ENCODE peak calls at places on chromosomes 1 and 21, in six cellular contexts. One of them, this sample, is unnamed.

GRCh38 chr1:30908886-30909777 is 574 bp upstream of the SDC3 start:
- DNase-seq in ureter: no peak
- DNase-seq in anterior cingulate cortex: no peak
- DNase-seq in astrocyte of the spinal cord: no peak
- DNase-seq in T-cell: no peak
- DNase-seq in NCI-H1930: no peak
- DNase-seq in this sample: no peak

GRCh38 chr1:100036718-100037664 is 67.2 kb downstream of the SLC35A3 start:
- DNase-seq in astrocyte of the spinal cord: peak
- DNase-seq in ureter: no peak
- DNase-seq in T-cell: no peak
- DNase-seq in NCI-H1930: no peak
- DNase-seq in anterior cingulate cortex: no peak
- DNase-seq in this sample: no peak

GRCh38 chr1:56284933-56285332 is 294.4 kb downstream of the PLPP3 start:
- DNase-seq in anterior cingulate cortex: no peak
- DNase-seq in NCI-H1930: no peak
- DNase-seq in T-cell: no peak
- DNase-seq in astrocyte of the spinal cord: peak
- DNase-seq in ureter: no peak
- DNase-seq in this sample: no peak

GRCh38 chr1:10969267-10969970 is 43.0 kb upstream of the TARDBP start:
- DNase-seq in ureter: no peak
- DNase-seq in NCI-H1930: no peak
- DNase-seq in anterior cingulate cortex: no peak
- DNase-seq in T-cell: no peak
- DNase-seq in astrocyte of the spinal cord: no peak
- DNase-seq in this sample: no peak

GRCh38 chr1:56688522-56689026 is 43.5 kb downstream of the PRKAA2 start:
- DNase-seq in ureter: no peak
- DNase-seq in anterior cingulate cortex: no peak
- DNase-seq in T-cell: no peak
- DNase-seq in NCI-H1930: no peak
- DNase-seq in astrocyte of the spinal cord: peak
- DNase-seq in this sample: no peak

GRCh38 chr1:82386365-82387069 is 585.8 kb downstream of the ADGRL2 start:
- DNase-seq in ureter: no peak
- DNase-seq in astrocyte of the spinal cord: no peak
- DNase-seq in T-cell: no peak
- DNase-seq in NCI-H1930: peak
- DNase-seq in anterior cingulate cortex: no peak
- DNase-seq in this sample: no peak

GRCh38 chr1:165899461-165899941 is 72.1 kb downstream of the UCK2 start:
- DNase-seq in astrocyte of the spinal cord: peak
- DNase-seq in anterior cingulate cortex: no peak
- DNase-seq in ureter: no peak
- DNase-seq in NCI-H1930: no peak
- DNase-seq in T-cell: no peak
- DNase-seq in this sample: no peak

GRCh38 chr1:91874167-91874566 is 11.8 kb downstream of the TGFBR3 start:
- DNase-seq in ureter: no peak
- DNase-seq in T-cell: no peak
- DNase-seq in anterior cingulate cortex: no peak
- DNase-seq in astrocyte of the spinal cord: no peak
- DNase-seq in NCI-H1930: no peak
- DNase-seq in this sample: no peak

GRCh38 chr21:33214056-33214455 is 15.7 kb upstream of the IFNAR2 start:
- DNase-seq in T-cell: no peak
- DNase-seq in anterior cingulate cortex: no peak
- DNase-seq in ureter: no peak
- DNase-seq in NCI-H1930: no peak
- DNase-seq in astrocyte of the spinal cord: no peak
- DNase-seq in this sample: no peak

GRCh38 chr1:23719162-23719820 is 24.0 kb upstream of the ELOA start:
- DNase-seq in T-cell: no peak
- DNase-seq in ureter: no peak
- DNase-seq in NCI-H1930: no peak
- DNase-seq in anterior cingulate cortex: no peak
- DNase-seq in astrocyte of the spinal cord: peak
- DNase-seq in this sample: no peak

GRCh38 chr1:156160000-156160743 is 6.8 kb downstream of the SEMA4A start:
- DNase-seq in T-cell: no peak
- DNase-seq in NCI-H1930: no peak
- DNase-seq in ureter: no peak
- DNase-seq in anterior cingulate cortex: no peak
- DNase-seq in astrocyte of the spinal cord: no peak
- DNase-seq in this sample: no peak

GRCh38 chr1:220874201-220874655 is 5.0 kb upstream of the HLX start:
- DNase-seq in NCI-H1930: peak
- DNase-seq in anterior cingulate cortex: peak
- DNase-seq in astrocyte of the spinal cord: peak
- DNase-seq in T-cell: no peak
- DNase-seq in ureter: no peak
- DNase-seq in this sample: no peak

GRCh38 chr1:39105061-39105840 is 79.1 kb downstream of the NDUFS5 start:
- DNase-seq in NCI-H1930: no peak
- DNase-seq in astrocyte of the spinal cord: peak
- DNase-seq in ureter: peak
- DNase-seq in anterior cingulate cortex: no peak
- DNase-seq in T-cell: peak
- DNase-seq in this sample: no peak

GRCh38 chr1:202967684-202968281 is 726 bp upstream of the CYB5R1 start:
- DNase-seq in T-cell: no peak
- DNase-seq in astrocyte of the spinal cord: peak
- DNase-seq in ureter: no peak
- DNase-seq in anterior cingulate cortex: no peak
- DNase-seq in NCI-H1930: no peak
- DNase-seq in this sample: no peak

GRCh38 chr21:34885636-34886553 is 163.2 kb downstream of the RUNX1 start:
- DNase-seq in T-cell: no peak
- DNase-seq in ureter: no peak
- DNase-seq in anterior cingulate cortex: no peak
- DNase-seq in NCI-H1930: no peak
- DNase-seq in astrocyte of the spinal cord: peak
- DNase-seq in this sample: no peak

GRCh38 chr1:18192182-18192581 is 84.6 kb downstream of the IGSF21 start:
- DNase-seq in ureter: no peak
- DNase-seq in NCI-H1930: no peak
- DNase-seq in anterior cingulate cortex: no peak
- DNase-seq in T-cell: no peak
- DNase-seq in astrocyte of the spinal cord: no peak
- DNase-seq in this sample: no peak

GRCh38 chr1:81604982-81605381 is 195.8 kb upstream of the ADGRL2 start:
- DNase-seq in astrocyte of the spinal cord: no peak
- DNase-seq in ureter: no peak
- DNase-seq in NCI-H1930: no peak
- DNase-seq in T-cell: no peak
- DNase-seq in anterior cingulate cortex: no peak
- DNase-seq in this sample: no peak

GRCh38 chr1:39305555-39305954 is 101.1 kb downstream of the MACF1 start:
- DNase-seq in T-cell: no peak
- DNase-seq in ureter: no peak
- DNase-seq in anterior cingulate cortex: no peak
- DNase-seq in astrocyte of the spinal cord: no peak
- DNase-seq in NCI-H1930: no peak
- DNase-seq in this sample: peak

This sample was measured in SK-N-MC.